ENCODE peak calls at places on chromosomes 16 and 17, in six cellular contexts. L, Z, O, P, Y and H are unnamed samples.

GRCh38 chr16:83027973-83028372 is 401.2 kb downstream of the CDH13 start:
- DNase-seq in Y (no peak), P (no peak), Z (no peak), O (no peak), L (no peak), H (no peak)

GRCh38 chr17:28725166-28725659 is 820 bp downstream of the TLCD1 start:
- DNase-seq in P (peak), Y (no peak), O (no peak), Z (no peak), L (no peak), H (no peak)

GRCh38 chr16:75106351-75107274 is 10.0 kb downstream of the LDHD start:
- DNase-seq in Z (no peak), P (no peak), O (no peak), L (no peak), Y (no peak), H (no peak)

GRCh38 chr17:37519241-37519985 is 29.7 kb downstream of the DUSP14 start:
- DNase-seq in L (no peak), Z (no peak), Y (no peak), O (no peak), P (no peak), H (no peak)

GRCh38 chr17:29039764-29040598 is 3.0 kb upstream of the PIPOX start:
- DNase-seq in L (no peak), P (no peak), Y (no peak), Z (no peak), O (no peak), H (no peak)

GRCh38 chr17:60926466-60927183 is 249.0 kb downstream of the BCAS3 start:
- DNase-seq in O (no peak), P (no peak), Y (no peak), Z (no peak), L (no peak), H (no peak)

GRCh38 chr17:65359016-65359415 is 202.4 kb downstream of the AXIN2 start:
- DNase-seq in Z (no peak), O (no peak), Y (no peak), P (no peak), L (no peak), H (no peak)

GRCh38 chr16:12449795-12450194 is 353.9 kb downstream of the CPPED1 start:
- DNase-seq in Z (no peak), Y (no peak), O (no peak), L (no peak), P (no peak), H (no peak)

GRCh38 chr17:37742762-37743611 is 1.9 kb downstream of the HNF1B start:
- DNase-seq in O (no peak), Z (no peak), Y (no peak), L (no peak), P (peak), H (no peak)

GRCh38 chr16:84547539-84548058 is 43.1 kb upstream of the MEAK7 start:
- DNase-seq in L (no peak), Y (no peak), O (no peak), P (no peak), Z (no peak), H (no peak)

GRCh38 chr16:79673635-79674034 is 73.1 kb upstream of the MAF start:
- DNase-seq in Y (no peak), Z (no peak), P (no peak), O (no peak), L (no peak), H (peak)

DNA sequence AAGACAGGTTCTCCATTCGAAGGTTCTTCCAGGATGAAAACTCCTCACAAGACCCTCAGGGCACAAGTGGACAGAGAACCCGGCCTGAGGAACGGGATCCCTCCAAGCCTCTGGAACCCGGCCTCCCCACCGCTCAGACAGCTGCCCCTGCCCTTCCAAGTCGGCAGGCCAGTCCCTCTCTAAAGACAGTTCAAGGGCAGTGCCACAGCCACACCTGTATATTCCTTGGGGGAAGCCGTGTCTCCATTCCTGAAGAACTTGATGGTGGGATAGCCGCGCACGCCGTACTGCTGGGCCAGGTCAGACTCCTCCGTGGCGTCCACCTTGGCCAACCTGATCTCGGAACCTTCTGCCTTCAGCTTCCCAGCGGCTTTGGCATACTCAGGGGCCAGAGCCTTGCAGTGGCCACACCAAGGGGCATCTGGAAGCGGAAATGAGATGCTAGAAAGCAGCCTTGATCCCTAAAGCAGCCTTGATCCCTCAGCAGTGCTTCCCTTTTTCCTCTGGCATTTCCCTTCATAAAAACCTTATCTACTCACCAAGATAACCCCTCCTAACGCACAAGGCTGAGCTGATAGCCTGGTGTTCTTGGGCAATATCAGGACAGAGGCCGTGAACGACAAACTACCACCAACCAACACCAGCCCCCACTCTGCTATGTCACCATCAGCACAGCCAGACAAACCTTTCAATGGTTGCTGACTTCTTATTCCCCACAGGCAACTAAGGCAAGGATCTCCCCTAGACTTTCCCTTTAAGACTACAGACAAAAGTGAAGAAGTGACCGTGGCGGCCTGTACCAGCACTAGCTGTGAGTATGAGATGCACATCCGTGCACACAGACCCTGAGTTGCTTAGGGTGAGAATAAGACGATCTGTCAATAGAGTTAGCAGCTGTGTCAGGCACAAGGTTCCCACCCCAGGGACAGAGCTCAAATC is 1.1 kb downstream of the P4HB start:
- DNase-seq in P (no peak), Y (no peak), O (no peak), Z (no peak), L (no peak), H (no peak)
- TF ChIP-seq POLR2A in P (peak), Y (no peak), O (no peak), Z (no peak), L (no peak), H (no peak)

DNA sequence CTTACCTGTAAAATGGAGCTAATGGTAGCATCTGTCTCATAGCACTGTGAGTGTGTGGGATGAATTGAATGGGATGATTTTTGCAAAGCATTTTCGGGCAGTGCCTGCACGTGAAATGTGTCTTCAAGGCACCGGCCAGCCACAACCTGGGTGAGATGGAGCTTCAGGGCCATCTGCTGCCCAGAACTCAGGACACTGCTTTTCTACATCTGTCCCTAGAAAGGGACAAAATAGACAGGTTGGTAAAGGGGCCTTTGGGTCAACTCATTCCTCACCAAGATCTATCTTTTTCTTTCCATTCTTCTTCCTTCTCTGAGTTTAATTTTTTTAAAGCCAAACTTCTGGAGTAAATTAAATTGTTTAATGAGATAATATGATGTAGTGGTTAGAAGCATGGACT is 106.5 kb downstream of the UTP18 start:
- DNase-seq in L (no peak), Y (no peak), P (no peak), Z (no peak), O (no peak), H (no peak)
- TF ChIP-seq CTCF in L (no peak), Y (no peak), P (no peak), Z (no peak), O (no peak), H (no peak)

DNA sequence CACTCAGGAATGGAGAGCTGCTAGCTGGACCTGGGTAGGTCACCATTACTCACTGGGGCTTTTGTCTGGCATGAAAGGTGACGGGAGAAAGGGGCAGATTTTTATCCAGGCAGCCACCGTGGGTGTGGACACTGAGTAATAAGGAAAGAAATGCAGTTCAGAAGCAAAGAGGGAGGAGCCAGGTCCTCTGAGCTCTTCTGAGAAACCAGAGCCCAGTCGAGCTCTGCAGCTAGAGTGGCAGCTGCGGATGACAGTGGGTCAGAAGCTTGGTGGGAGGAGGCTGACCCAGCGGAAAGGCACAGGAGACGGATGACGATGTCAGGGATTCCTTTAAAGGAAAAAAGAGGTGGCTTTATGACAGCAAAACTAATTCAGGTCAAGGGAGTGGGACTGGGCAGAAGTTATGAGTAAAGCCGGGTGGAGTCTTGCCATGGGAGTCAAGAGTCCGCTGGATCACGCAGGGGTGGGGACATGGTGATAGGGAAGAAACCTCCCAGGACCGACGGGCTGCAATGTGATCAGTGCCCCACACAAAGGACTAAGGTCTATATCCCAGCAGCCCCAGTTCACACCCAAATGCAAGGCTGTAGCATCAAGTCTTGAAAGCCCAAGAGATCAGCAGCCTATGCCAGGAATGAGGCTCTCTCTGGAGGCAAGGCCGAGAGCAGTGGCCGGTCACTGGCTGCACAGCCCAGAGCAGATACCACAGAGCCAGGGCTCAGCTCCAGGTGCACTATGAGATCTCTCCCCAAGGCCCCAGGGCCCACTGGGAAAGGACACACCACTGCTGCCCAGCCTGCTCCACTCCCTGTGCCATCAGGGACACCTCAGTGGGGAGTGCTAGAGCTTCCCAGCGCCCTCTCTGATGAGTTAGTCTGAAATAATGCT is 6.3 kb upstream of the MNT start:
- DNase-seq in Y (peak), Z (peak), P (no peak), L (no peak), O (peak), H (no peak)
- TF ChIP-seq POLR2A in Y (no peak), Z (no peak), P (no peak), L (no peak), O (peak), H (no peak)

GRCh38 chr16:27169511-27170071 is 33.7 kb upstream of the KDM8 start:
- DNase-seq in Y (no peak), O (no peak), Z (peak), L (no peak), P (no peak), H (no peak)
- TF ChIP-seq CTCF in Y (no peak), O (no peak), Z (no peak), L (no peak), P (no peak), H (no peak)

DNA sequence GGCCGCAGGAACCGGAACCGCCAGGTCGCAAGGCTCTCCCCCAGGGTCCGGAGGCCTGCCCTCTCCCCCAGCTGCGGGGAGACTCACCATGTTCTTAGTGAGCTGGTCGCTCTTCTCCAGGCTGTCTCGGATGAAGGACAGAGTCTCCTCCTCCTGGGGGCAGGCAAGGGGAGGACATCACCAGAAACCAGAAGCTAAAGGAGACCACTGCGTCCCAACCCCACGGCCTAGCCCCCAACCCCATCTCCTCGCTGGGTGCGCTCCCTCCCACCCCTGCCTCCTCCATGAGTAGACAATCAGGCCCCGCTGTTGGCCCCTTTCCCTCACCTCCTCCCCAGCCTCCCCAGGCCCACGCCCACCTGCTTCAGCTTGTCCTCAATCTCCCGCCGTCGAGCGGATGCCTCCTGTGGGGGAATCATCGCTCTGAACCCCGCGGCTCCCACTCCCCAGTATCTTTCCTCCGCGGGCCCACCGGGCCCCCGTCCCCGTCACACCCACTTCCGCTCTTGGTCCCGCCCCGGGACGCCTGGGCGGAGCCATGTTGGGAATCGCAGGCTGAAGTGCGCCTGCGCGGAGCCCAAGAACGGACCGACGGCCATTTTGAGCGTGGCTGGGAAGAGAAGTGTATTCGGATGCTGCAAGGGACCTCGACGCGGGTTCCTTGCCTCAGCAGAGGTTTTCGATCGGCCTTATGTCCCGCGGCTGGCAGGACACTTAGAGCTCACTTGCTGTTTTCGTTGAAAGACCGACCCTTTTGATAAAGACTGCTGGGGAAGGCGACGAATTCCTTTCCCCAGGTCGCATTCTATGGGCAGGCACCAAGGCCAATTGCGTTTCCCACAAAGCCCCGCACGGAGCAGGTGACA is at the start of gene EXOC7:
- DNase-seq in L (peak), P (peak), Y (peak), O (peak), Z (peak), H (peak)
- TF ChIP-seq POLR2A in L (no peak), P (peak), Y (no peak), O (peak), Z (no peak), H (no peak)

DNA sequence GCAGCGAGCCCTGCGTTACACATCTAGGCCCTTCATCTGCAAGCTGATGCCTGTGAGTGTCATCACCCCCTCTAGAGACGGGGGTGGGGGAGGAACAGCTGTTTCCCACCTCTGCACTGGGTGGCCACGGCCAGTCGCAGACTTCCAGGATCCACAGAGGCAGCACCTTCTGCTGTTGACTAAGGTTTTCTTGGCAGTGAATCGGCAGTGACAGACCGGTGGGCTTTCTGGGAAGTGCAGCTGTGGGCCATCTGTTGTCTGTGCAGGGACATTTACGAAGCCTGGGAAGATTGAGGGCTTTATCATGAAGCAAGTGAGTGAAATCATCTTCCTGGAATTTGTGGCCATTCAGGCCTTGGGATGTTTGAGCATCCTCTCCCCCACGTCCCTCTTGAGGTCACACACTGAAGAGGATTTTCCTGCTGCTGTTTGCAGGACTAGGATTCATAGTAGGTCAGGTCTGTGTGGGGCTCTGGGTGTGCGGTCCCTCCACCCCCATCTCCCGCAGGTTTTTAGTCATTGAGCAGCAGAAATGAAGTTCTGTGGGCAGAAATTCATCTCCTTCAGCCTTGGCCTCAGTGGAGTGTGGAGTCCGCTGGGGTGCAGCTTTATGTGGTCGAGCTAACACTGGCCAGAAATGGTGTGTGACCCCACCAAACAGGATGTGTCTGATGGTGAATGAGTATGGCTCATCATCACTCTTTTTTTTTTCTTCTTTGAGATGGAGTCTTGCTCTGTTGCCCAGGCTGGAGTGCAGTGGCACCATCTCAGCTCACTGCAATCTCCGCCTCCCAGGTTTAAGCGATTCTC is 12.0 kb downstream of the PGS1 start:
- DNase-seq in O (peak), P (no peak), Z (no peak), Y (no peak), L (no peak), H (no peak)
- TF ChIP-seq CTCF in O (no peak), P (no peak), Z (no peak), Y (no peak), L (no peak), H (no peak)

GRCh38 chr17:43134774-43135453 is 9.8 kb upstream of the BRCA1 start:
- DNase-seq in Z (no peak), Y (no peak), L (no peak), O (no peak), P (no peak), H (no peak)
- TF ChIP-seq POLR2A in Z (no peak), Y (no peak), L (no peak), O (no peak), P (no peak), H (no peak)

DNA sequence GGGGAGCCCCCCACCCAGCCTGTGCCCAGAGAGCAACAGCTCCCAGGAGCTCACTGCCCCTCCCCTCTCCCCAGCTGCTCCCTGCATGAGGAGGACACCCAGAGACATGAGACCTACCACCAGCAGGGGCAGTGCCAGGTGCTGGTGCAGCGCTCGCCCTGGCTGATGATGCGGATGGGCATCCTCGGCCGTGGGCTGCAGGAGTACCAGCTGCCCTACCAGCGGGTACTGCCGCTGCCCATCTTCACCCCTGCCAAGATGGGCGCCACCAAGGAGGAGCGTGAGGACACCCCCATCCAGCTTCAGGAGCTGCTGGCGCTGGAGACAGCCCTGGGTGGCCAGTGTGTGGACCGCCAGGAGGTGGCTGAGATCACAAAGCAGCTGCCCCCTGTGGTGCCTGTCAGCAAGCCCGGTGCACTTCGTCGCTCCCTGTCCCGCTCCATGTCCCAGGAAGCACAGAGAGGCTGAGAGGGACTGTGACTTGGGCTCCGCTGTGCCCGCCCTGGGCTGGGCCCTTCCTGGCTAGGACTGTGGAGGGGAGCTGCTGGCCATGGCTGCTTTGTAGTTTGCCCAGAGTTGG is 583 bp downstream of the TCAP start:
- DNase-seq in L (no peak), Z (no peak), O (no peak), P (no peak), Y (no peak), H (no peak)
- TF ChIP-seq CTCF in L (no peak), Z (no peak), O (no peak), P (peak), Y (no peak), H (no peak)

GRCh38 chr16:85649411-85649977 is 36.4 kb downstream of the GSE1 start:
- DNase-seq in O (no peak), P (no peak), Y (no peak), L (no peak), Z (no peak), H (no peak)

GRCh38 chr16:85650864-85651811 is 37.6 kb downstream of the GINS2 start:
- DNase-seq in O (peak), Z (no peak), Y (no peak), P (peak), L (peak), H (no peak)

GRCh38 chr16:85648782-85649181 is 35.7 kb downstream of the GSE1 start:
- DNase-seq in P (no peak), L (no peak), Y (no peak), O (no peak), Z (no peak), H (no peak)

GRCh38 chr16:85651822-85652430 is 36.8 kb downstream of the GINS2 start:
- DNase-seq in O (peak), Y (no peak), L (peak), Z (no peak), P (no peak), H (no peak)

GRCh38 chr16:85649978-85650863 is 37.1 kb downstream of the GSE1 start:
- DNase-seq in L (no peak), Y (no peak), Z (no peak), P (no peak), O (no peak), H (no peak)
- TF ChIP-seq POLR2A in L (no peak), Y (no peak), Z (no peak), P (no peak), O (no peak), H (no peak)